ENCODE peak calls at places on chromosome 11, in six cellular contexts. G, U, X, I, V and D are unnamed samples.

GRCh38 chr11:34976496-34976895 is 60.1 kb downstream of the PDHX start:
- DNase-seq in X (peak), I (no peak), V (no peak), G (no peak), U (no peak), D (no peak)

GRCh38 chr11:76233936-76234703 is 27.8 kb upstream of the WNT11 start:
- DNase-seq in G (no peak), I (peak), V (no peak), U (no peak), X (no peak), D (no peak)

GRCh38 chr11:107752954-107753822 is 41.3 kb upstream of the SLN start:
- DNase-seq in U (no peak), V (no peak), G (no peak), X (no peak), I (no peak), D (no peak)

GRCh38 chr11:74662487-74663103 is 68.6 kb downstream of the CHRDL2 start:
- DNase-seq in V (no peak), G (no peak), I (no peak), X (no peak), U (no peak), D (no peak)

GRCh38 chr11:108037636-108038035 is 28.9 kb downstream of the CUL5 start:
- DNase-seq in I (no peak), U (no peak), X (no peak), V (no peak), G (no peak), D (no peak)

GRCh38 chr11:71843858-71844257 is 10.9 kb downstream of the DEFB108B start:
- DNase-seq in I (no peak), U (no peak), G (no peak), V (no peak), X (no peak), D (no peak)

GRCh38 chr11:104332110-104332509 is 168.2 kb upstream of the PDGFD start:
- DNase-seq in G (no peak), V (no peak), U (no peak), X (no peak), I (no peak), D (no peak)

GRCh38 chr11:47356998-47357329 is 4.5 kb upstream of the MYBPC3 start:
- DNase-seq in I (no peak), G (no peak), U (no peak), V (no peak), X (no peak), D (no peak)

GRCh38 chr11:78138694-78139421 is 568 bp downstream of the ALG8 start:
- DNase-seq in U (peak), G (peak), I (peak), V (peak), X (peak), D (no peak)

GRCh38 chr11:125192194-125192593 is 27.6 kb downstream of the PKNOX2 start:
- DNase-seq in X (no peak), V (no peak), G (no peak), I (no peak), U (no peak), D (no peak)

GRCh38 chr11:124592627-124593026 is 18.6 kb upstream of the PANX3 start:
- DNase-seq in U (no peak), X (no peak), I (no peak), V (no peak), G (no peak), D (no peak)

GRCh38 chr11:45156731-45157130 is 10.3 kb downstream of the PRDM11 start:
- DNase-seq in G (no peak), V (no peak), U (no peak), I (no peak), X (no peak), D (no peak)

GRCh38 chr11:60396790-60397189 is 531 bp downstream of the MS4A14 start:
- DNase-seq in V (no peak), U (no peak), I (no peak), G (no peak), X (no peak), D (no peak)

GRCh38 chr11:127247261-127247660 is 246.7 kb upstream of the KIRREL3 start:
- DNase-seq in X (no peak), G (no peak), U (no peak), V (no peak), I (no peak), D (no peak)